ENCODE peak calls at places on chromosomes 13 and 19, in ten cellular contexts. One of them, this sample, is unnamed.

GRCh38 chr13:74710006-74710405 is 575.8 kb upstream of the KLF12 start:
- DNase-seq in GM03348: peak
- DNase-seq in tibial nerve: no peak
- DNase-seq in transverse colon: no peak
- DNase-seq in C1 segment of cervical spinal cord: no peak
- DNase-seq in HEK293T: no peak
- DNase-seq in neural crest cell: no peak
- DNase-seq in activated naive CD4-positive, alpha-beta T cell treated with Interleukin-2 at 50 U/mL for 16 hours: no peak
- DNase-seq in T follicular helper cell: no peak
- DNase-seq in breast epithelium: no peak
- DNase-seq in this sample: no peak

GRCh38 chr19:14347999-14348889 is 33.0 kb upstream of the ADGRE5 start:
- DNase-seq in GM03348: peak
- DNase-seq in tibial nerve: peak
- DNase-seq in transverse colon: peak
- DNase-seq in C1 segment of cervical spinal cord: peak
- DNase-seq in HEK293T: peak
- DNase-seq in neural crest cell: peak
- DNase-seq in activated naive CD4-positive, alpha-beta T cell treated with Interleukin-2 at 50 U/mL for 16 hours: peak
- DNase-seq in T follicular helper cell: peak
- DNase-seq in breast epithelium: peak
- DNase-seq in this sample: no peak

GRCh38 chr13:98301721-98302120 is 124.7 kb upstream of the RNF113B start:
- DNase-seq in GM03348: no peak
- DNase-seq in tibial nerve: no peak
- DNase-seq in transverse colon: no peak
- DNase-seq in C1 segment of cervical spinal cord: no peak
- DNase-seq in HEK293T: no peak
- DNase-seq in neural crest cell: no peak
- DNase-seq in activated naive CD4-positive, alpha-beta T cell treated with Interleukin-2 at 50 U/mL for 16 hours: no peak
- DNase-seq in T follicular helper cell: no peak
- DNase-seq in breast epithelium: no peak
- DNase-seq in this sample: no peak

GRCh38 chr13:98144501-98145350 is 1.8 kb downstream of the FARP1 start:
- DNase-seq in GM03348: peak
- DNase-seq in tibial nerve: no peak
- DNase-seq in transverse colon: no peak
- DNase-seq in C1 segment of cervical spinal cord: peak
- DNase-seq in HEK293T: peak
- DNase-seq in neural crest cell: peak
- DNase-seq in activated naive CD4-positive, alpha-beta T cell treated with Interleukin-2 at 50 U/mL for 16 hours: no peak
- DNase-seq in T follicular helper cell: no peak
- DNase-seq in breast epithelium: no peak
- DNase-seq in this sample: no peak

GRCh38 chr13:41061914-41062837 is 867 bp downstream of the WBP4 start:
- DNase-seq in GM03348: peak
- DNase-seq in tibial nerve: peak
- DNase-seq in transverse colon: no peak
- DNase-seq in C1 segment of cervical spinal cord: no peak
- DNase-seq in HEK293T: peak
- DNase-seq in neural crest cell: no peak
- DNase-seq in activated naive CD4-positive, alpha-beta T cell treated with Interleukin-2 at 50 U/mL for 16 hours: no peak
- DNase-seq in T follicular helper cell: no peak
- DNase-seq in breast epithelium: no peak
- DNase-seq in this sample: no peak

GRCh38 chr19:12669272-12670158 is 2.9 kb downstream of the WDR83 start:
- DNase-seq in GM03348: peak
- DNase-seq in tibial nerve: peak
- DNase-seq in transverse colon: peak
- DNase-seq in C1 segment of cervical spinal cord: peak
- DNase-seq in HEK293T: peak
- DNase-seq in neural crest cell: peak
- DNase-seq in activated naive CD4-positive, alpha-beta T cell treated with Interleukin-2 at 50 U/mL for 16 hours: peak
- DNase-seq in T follicular helper cell: peak
- DNase-seq in breast epithelium: peak
- DNase-seq in this sample: no peak

GRCh38 chr19:21569497-21569870 is 64.1 kb downstream of the ZNF429 start:
- DNase-seq in GM03348: no peak
- DNase-seq in tibial nerve: no peak
- DNase-seq in transverse colon: peak
- DNase-seq in C1 segment of cervical spinal cord: peak
- DNase-seq in HEK293T: no peak
- DNase-seq in neural crest cell: no peak
- DNase-seq in activated naive CD4-positive, alpha-beta T cell treated with Interleukin-2 at 50 U/mL for 16 hours: peak
- DNase-seq in T follicular helper cell: peak
- DNase-seq in breast epithelium: no peak
- DNase-seq in this sample: no peak

GRCh38 chr19:12365094-12365371 is 450 bp downstream of the ZNF442 start:
- DNase-seq in GM03348: peak
- DNase-seq in tibial nerve: no peak
- DNase-seq in transverse colon: peak
- DNase-seq in C1 segment of cervical spinal cord: peak
- DNase-seq in HEK293T: no peak
- DNase-seq in neural crest cell: no peak
- DNase-seq in activated naive CD4-positive, alpha-beta T cell treated with Interleukin-2 at 50 U/mL for 16 hours: no peak
- DNase-seq in T follicular helper cell: no peak
- DNase-seq in breast epithelium: no peak
- DNase-seq in this sample: no peak

GRCh38 chr19:18520848-18521691 is 800 bp downstream of the ELL start:
- DNase-seq in GM03348: peak
- DNase-seq in tibial nerve: peak
- DNase-seq in transverse colon: peak
- DNase-seq in C1 segment of cervical spinal cord: peak
- DNase-seq in HEK293T: no peak
- DNase-seq in neural crest cell: peak
- DNase-seq in activated naive CD4-positive, alpha-beta T cell treated with Interleukin-2 at 50 U/mL for 16 hours: peak
- DNase-seq in T follicular helper cell: no peak
- DNase-seq in breast epithelium: no peak
- DNase-seq in this sample: no peak

GRCh38 chr13:47976325-47976724 is 24.7 kb downstream of the SUCLA2 start:
- DNase-seq in GM03348: no peak
- DNase-seq in tibial nerve: no peak
- DNase-seq in transverse colon: no peak
- DNase-seq in C1 segment of cervical spinal cord: no peak
- DNase-seq in HEK293T: no peak
- DNase-seq in neural crest cell: no peak
- DNase-seq in activated naive CD4-positive, alpha-beta T cell treated with Interleukin-2 at 50 U/mL for 16 hours: no peak
- DNase-seq in T follicular helper cell: no peak
- DNase-seq in breast epithelium: no peak
- DNase-seq in this sample: no peak

GRCh38 chr13:100544866-100545683 is 43.5 kb downstream of the GGACT start:
- DNase-seq in GM03348: no peak
- DNase-seq in tibial nerve: no peak
- DNase-seq in transverse colon: no peak
- DNase-seq in C1 segment of cervical spinal cord: peak
- DNase-seq in HEK293T: no peak
- DNase-seq in neural crest cell: no peak
- DNase-seq in activated naive CD4-positive, alpha-beta T cell treated with Interleukin-2 at 50 U/mL for 16 hours: no peak
- DNase-seq in T follicular helper cell: no peak
- DNase-seq in breast epithelium: peak
- DNase-seq in this sample: no peak

GRCh38 chr19:55210120-55210493 is 806 bp upstream of the PTPRH start:
- DNase-seq in GM03348: peak
- DNase-seq in tibial nerve: no peak
- DNase-seq in transverse colon: no peak
- DNase-seq in C1 segment of cervical spinal cord: no peak
- DNase-seq in HEK293T: no peak
- DNase-seq in neural crest cell: no peak
- DNase-seq in activated naive CD4-positive, alpha-beta T cell treated with Interleukin-2 at 50 U/mL for 16 hours: no peak
- DNase-seq in T follicular helper cell: no peak
- DNase-seq in breast epithelium: no peak
- DNase-seq in this sample: peak

GRCh38 chr19:40667602-40668001 is 22.8 kb downstream of the NUMBL start:
- DNase-seq in GM03348: no peak
- DNase-seq in tibial nerve: no peak
- DNase-seq in transverse colon: no peak
- DNase-seq in C1 segment of cervical spinal cord: no peak
- DNase-seq in HEK293T: no peak
- DNase-seq in neural crest cell: no peak
- DNase-seq in activated naive CD4-positive, alpha-beta T cell treated with Interleukin-2 at 50 U/mL for 16 hours: no peak
- DNase-seq in T follicular helper cell: no peak
- DNase-seq in breast epithelium: no peak
- DNase-seq in this sample: no peak

GRCh38 chr19:33299061-33299665 is 3.2 kb downstream of the CEBPA start:
- DNase-seq in GM03348: no peak
- DNase-seq in tibial nerve: no peak
- DNase-seq in transverse colon: peak
- DNase-seq in C1 segment of cervical spinal cord: no peak
- DNase-seq in HEK293T: no peak
- DNase-seq in neural crest cell: no peak
- DNase-seq in activated naive CD4-positive, alpha-beta T cell treated with Interleukin-2 at 50 U/mL for 16 hours: no peak
- DNase-seq in T follicular helper cell: no peak
- DNase-seq in breast epithelium: peak
- DNase-seq in this sample: no peak

GRCh38 chr19:5122121-5122400 is 153.1 kb downstream of the KDM4B start:
- DNase-seq in GM03348: no peak
- DNase-seq in tibial nerve: no peak
- DNase-seq in transverse colon: no peak
- DNase-seq in C1 segment of cervical spinal cord: no peak
- DNase-seq in HEK293T: no peak
- DNase-seq in neural crest cell: no peak
- DNase-seq in activated naive CD4-positive, alpha-beta T cell treated with Interleukin-2 at 50 U/mL for 16 hours: no peak
- DNase-seq in T follicular helper cell: no peak
- DNase-seq in breast epithelium: no peak
- DNase-seq in this sample: no peak

GRCh38 chr19:1651061-1651547 is 1.3 kb downstream of the TCF3 start:
- DNase-seq in GM03348: peak
- DNase-seq in tibial nerve: no peak
- DNase-seq in transverse colon: peak
- DNase-seq in C1 segment of cervical spinal cord: peak
- DNase-seq in HEK293T: no peak
- DNase-seq in neural crest cell: peak
- DNase-seq in activated naive CD4-positive, alpha-beta T cell treated with Interleukin-2 at 50 U/mL for 16 hours: peak
- DNase-seq in T follicular helper cell: peak
- DNase-seq in breast epithelium: no peak
- DNase-seq in this sample: no peak

GRCh38 chr13:91406619-91407018 is 8.2 kb downstream of the GPC5 start:
- DNase-seq in GM03348: peak
- DNase-seq in tibial nerve: no peak
- DNase-seq in transverse colon: no peak
- DNase-seq in C1 segment of cervical spinal cord: no peak
- DNase-seq in HEK293T: peak
- DNase-seq in neural crest cell: peak
- DNase-seq in activated naive CD4-positive, alpha-beta T cell treated with Interleukin-2 at 50 U/mL for 16 hours: no peak
- DNase-seq in T follicular helper cell: no peak
- DNase-seq in breast epithelium: no peak
- DNase-seq in this sample: no peak

GRCh38 chr19:31314156-31314555 is 35.1 kb downstream of the TSHZ3 start:
- DNase-seq in GM03348: no peak
- DNase-seq in tibial nerve: no peak
- DNase-seq in transverse colon: no peak
- DNase-seq in C1 segment of cervical spinal cord: no peak
- DNase-seq in HEK293T: no peak
- DNase-seq in neural crest cell: no peak
- DNase-seq in activated naive CD4-positive, alpha-beta T cell treated with Interleukin-2 at 50 U/mL for 16 hours: no peak
- DNase-seq in T follicular helper cell: no peak
- DNase-seq in breast epithelium: no peak
- DNase-seq in this sample: no peak

GRCh38 chr13:33193428-33193974 is 92.1 kb downstream of the STARD13 start:
- DNase-seq in GM03348: no peak
- DNase-seq in tibial nerve: no peak
- DNase-seq in transverse colon: no peak
- DNase-seq in C1 segment of cervical spinal cord: no peak
- DNase-seq in HEK293T: no peak
- DNase-seq in neural crest cell: no peak
- DNase-seq in activated naive CD4-positive, alpha-beta T cell treated with Interleukin-2 at 50 U/mL for 16 hours: no peak
- DNase-seq in T follicular helper cell: no peak
- DNase-seq in breast epithelium: no peak
- DNase-seq in this sample: no peak

GRCh38 chr13:23570099-23570926 is at the start of gene TNFRSF19:
- DNase-seq in GM03348: peak
- DNase-seq in tibial nerve: peak
- DNase-seq in transverse colon: no peak
- DNase-seq in C1 segment of cervical spinal cord: no peak
- DNase-seq in HEK293T: peak
- DNase-seq in neural crest cell: peak
- DNase-seq in activated naive CD4-positive, alpha-beta T cell treated with Interleukin-2 at 50 U/mL for 16 hours: no peak
- DNase-seq in T follicular helper cell: no peak
- DNase-seq in breast epithelium: no peak
- DNase-seq in this sample: no peak

This sample was measured in keratinocyte.